ENCODE peak calls at places on chromosomes 6 and 20, in eight cellular contexts. U is SJCRH30, P is mucosa of descending colon, R is C1 segment of cervical spinal cord, Y is AG10803, I is NCI-H1694 treated with DMSO at 0.1 percent for 48 hours, X is T-helper 1 cell, E is MV-4-11. J is an unnamed sample.

GRCh38 chr6:84052204-84052882 is 18.8 kb downstream of the MRAP2 start:
- DNase-seq in U (peak), P (no peak), R (no peak), Y (peak), I (peak), X (no peak), E (no peak), J (no peak)

GRCh38 chr6:7846971-7847818 is 63.4 kb downstream of the TXNDC5 start:
- DNase-seq in U (peak), P (no peak), R (no peak), Y (peak), I (no peak), X (no peak), E (no peak), J (no peak)

GRCh38 chr6:34066284-34066571 is 79.7 kb downstream of the GRM4 start:
- DNase-seq in U (no peak), P (no peak), R (no peak), Y (no peak), I (no peak), X (no peak), E (no peak), J (no peak)

GRCh38 chr6:136790411-136791295 is 1.6 kb downstream of the MAP3K5 start:
- DNase-seq in U (no peak), P (no peak), R (no peak), Y (no peak), I (no peak), X (no peak), E (no peak), J (no peak)

GRCh38 chr6:54267798-54268197 is 40.4 kb upstream of the TINAG start:
- DNase-seq in U (peak), P (no peak), R (no peak), Y (peak), I (peak), X (no peak), E (peak), J (no peak)

GRCh38 chr6:54142889-54143519 is 31.8 kb downstream of the MLIP start:
- DNase-seq in U (no peak), P (no peak), R (no peak), Y (no peak), I (no peak), X (no peak), E (no peak), J (no peak)

GRCh38 chr6:82257088-82257774 is 9.7 kb upstream of the IBTK start:
- DNase-seq in U (no peak), P (no peak), R (no peak), Y (no peak), I (no peak), X (no peak), E (no peak), J (no peak)

GRCh38 chr20:59010995-59011873 is 4.2 kb upstream of the CTSZ start:
- DNase-seq in U (peak), P (no peak), R (no peak), Y (peak), I (no peak), X (no peak), E (peak), J (no peak)

GRCh38 chr6:75546401-75546800 is 52.8 kb upstream of the FILIP1 start:
- DNase-seq in U (peak), P (no peak), R (no peak), Y (peak), I (peak), X (no peak), E (no peak), J (no peak)

GRCh38 chr20:32920530-32921298 is 62.0 kb downstream of the EFCAB8 start:
- DNase-seq in U (no peak), P (no peak), R (no peak), Y (no peak), I (no peak), X (no peak), E (no peak), J (no peak)

GRCh38 chr6:15413558-15414257 is 167.8 kb downstream of the JARID2 start:
- DNase-seq in U (peak), P (no peak), R (no peak), Y (peak), I (no peak), X (no peak), E (no peak), J (no peak)

GRCh38 chr6:170096191-170096802 is 194.6 kb downstream of the DLL1 start:
- DNase-seq in U (no peak), P (no peak), R (no peak), Y (no peak), I (no peak), X (no peak), E (no peak), J (peak)

GRCh38 chr20:48897298-48898044 is 24.0 kb upstream of the ARFGEF2 start:
- DNase-seq in U (peak), P (no peak), R (no peak), Y (peak), I (no peak), X (no peak), E (no peak), J (no peak)

GRCh38 chr6:15184441-15184861 is 61.4 kb upstream of the JARID2 start:
- DNase-seq in U (no peak), P (no peak), R (no peak), Y (no peak), I (no peak), X (no peak), E (no peak), J (no peak)

GRCh38 chr6:85460951-85461805 is 11.3 kb downstream of the NT5E start:
- DNase-seq in U (no peak), P (no peak), R (no peak), Y (peak), I (no peak), X (no peak), E (peak), J (no peak)

GRCh38 chr20:3727333-3728035 is 5.0 kb upstream of the HSPA12B start:
- DNase-seq in U (peak), P (no peak), R (no peak), Y (peak), I (no peak), X (no peak), E (no peak), J (no peak)

GRCh38 chr6:108395297-108395696 is 100.4 kb downstream of the AFG1L start:
- DNase-seq in U (no peak), P (no peak), R (no peak), Y (no peak), I (no peak), X (no peak), E (no peak), J (no peak)

GRCh38 chr6:35897486-35897885 is 23.4 kb downstream of the SRPK1 start:
- DNase-seq in U (no peak), P (no peak), R (no peak), Y (no peak), I (no peak), X (no peak), E (no peak), J (no peak)

GRCh38 chr6:161242779-161243693 is 30.8 kb downstream of the AGPAT4 start:
- DNase-seq in U (peak), P (no peak), R (no peak), Y (peak), I (no peak), X (no peak), E (peak), J (peak)

GRCh38 chr6:118522422-118522821 is 25.7 kb upstream of the PLN start:
- DNase-seq in U (peak), P (no peak), R (no peak), Y (no peak), I (no peak), X (no peak), E (no peak), J (no peak)

J was measured in CD14-positive monocyte.